ENCODE peak calls at places on chromosomes 5 and 9, in nine cellular contexts. C, Z, P, R, G, W, U, K and X are unnamed samples.

GRCh38 chr5:57834829-57835554 is 352.4 kb upstream of the ACTBL2 start:
- DNase-seq in C (no peak), Z (peak; percentile 43), P (no peak), R (no peak), G (peak; percentile 61), W (no peak), U (no peak), K (no peak), X (no peak)

GRCh38 chr9:110308504-110309109 is 29.1 kb downstream of the TXNDC8 start:
- DNase-seq in C (no peak), Z (no peak), P (peak; percentile 17), R (no peak), G (no peak), W (no peak), U (no peak), K (no peak), X (no peak)

GRCh38 chr9:69546265-69546664 is 125.9 kb downstream of the APBA1 start:
- DNase-seq in C (no peak), Z (peak; percentile 74), P (no peak), R (no peak), G (no peak), W (no peak), U (no peak), K (no peak), X (no peak)

GRCh38 chr5:80799041-80799440 is 144.3 kb upstream of the DHFR start:
- DNase-seq in C (no peak), Z (no peak), P (no peak), R (no peak), G (peak; percentile 21), W (no peak), U (peak; percentile 44), K (no peak), X (no peak)

GRCh38 chr5:122354293-122354692 is 42.3 kb downstream of the SNCAIP start:
- DNase-seq in C (no peak), Z (peak; percentile 51), P (no peak), R (no peak), G (no peak), W (no peak), U (no peak), K (no peak), X (no peak)

GRCh38 chr5:81785311-81785710 is 34.4 kb upstream of the SSBP2 start:
- DNase-seq in C (no peak), Z (no peak), P (no peak), R (no peak), G (no peak), W (no peak), U (no peak), K (no peak), X (no peak)

GRCh38 chr9:123996731-123997421 is 14.7 kb upstream of the LHX2 start:
- DNase-seq in C (no peak), Z (no peak), P (no peak), R (no peak), G (no peak), W (peak; percentile 13), U (no peak), K (peak; percentile 75), X (no peak)

GRCh38 chr9:110546411-110546871 is 33.1 kb downstream of the SVEP1 start:
- DNase-seq in C (no peak), Z (no peak), P (no peak), R (no peak), G (no peak), W (peak; percentile 18), U (no peak), K (no peak), X (no peak)

GRCh38 chr5:14663734-14664269 is 716 bp upstream of the OTULIN start:
- DNase-seq in C (no peak), Z (peak; percentile 30), P (peak; percentile 38), R (no peak), G (no peak), W (no peak), U (no peak), K (peak; percentile 83), X (no peak)

GRCh38 chr9:91865041-91865440 is 85.0 kb downstream of the ROR2 start:
- DNase-seq in C (no peak), Z (peak; percentile 65), P (no peak), R (no peak), G (peak; percentile 19), W (no peak), U (no peak), K (no peak), X (no peak)

GRCh38 chr5:116448450-116448849 is 126.2 kb downstream of the SEMA6A start:
- DNase-seq in C (no peak), Z (no peak), P (no peak), R (no peak), G (no peak), W (no peak), U (no peak), K (no peak), X (no peak)

GRCh38 chr9:135145312-135145711 is 57.8 kb downstream of the OLFM1 start:
- DNase-seq in C (no peak), Z (no peak), P (no peak), R (no peak), G (no peak), W (no peak), U (no peak), K (no peak), X (no peak)

GRCh38 chr9:134816264-134816663 is 64.3 kb upstream of the FCN2 start:
- DNase-seq in C (no peak), Z (no peak), P (no peak), R (no peak), G (no peak), W (no peak), U (no peak), K (no peak), X (no peak)

GRCh38 chr9:4904322-4905134 is 80.5 kb upstream of the JAK2 start:
- DNase-seq in C (no peak), Z (no peak), P (no peak), R (no peak), G (peak; percentile 77), W (no peak), U (no peak), K (no peak), X (no peak)

GRCh38 chr9:87546704-87547103 is 49.0 kb downstream of the DAPK1 start:
- DNase-seq in C (no peak), Z (no peak), P (no peak), R (no peak), G (peak; percentile 34), W (no peak), U (no peak), K (no peak), X (no peak)

GRCh38 chr5:157352756-157353340 is 86.9 kb downstream of the CYFIP2 start:
- DNase-seq in C (no peak), Z (no peak), P (no peak), R (no peak), G (no peak), W (no peak), U (no peak), K (no peak), X (no peak)

GRCh38 chr5:157356576-157356975 is 90.7 kb downstream of the CYFIP2 start:
- DNase-seq in C (no peak), Z (no peak), P (no peak), R (no peak), G (no peak), W (no peak), U (no peak), K (no peak), X (no peak)

GRCh38 chr5:157351386-157352089 is 85.6 kb downstream of the CYFIP2 start:
- DNase-seq in C (no peak), Z (no peak), P (no peak), R (no peak), G (no peak), W (no peak), U (no peak), K (no peak), X (no peak)

GRCh38 chr5:157357823-157358222 is 91.9 kb downstream of the CYFIP2 start:
- DNase-seq in C (no peak), Z (no peak), P (no peak), R (no peak), G (no peak), W (no peak), U (no peak), K (no peak), X (no peak)

GRCh38 chr5:157354825-157355224 is 88.9 kb downstream of the CYFIP2 start:
- DNase-seq in C (no peak), Z (no peak), P (peak; percentile 31), R (no peak), G (no peak), W (no peak), U (no peak), K (no peak), X (no peak)
- TF ChIP-seq CTCF in C (no peak), Z (peak; percentile 50), P (peak; percentile 73), R (no peak), G (peak; percentile 28), W (peak; percentile 17), U (no peak), K (no peak), X (peak; percentile 65)

GRCh38 chr5:97165726-97166125 is 17.3 kb downstream of the RIOK2 start:
- DNase-seq in C (no peak), Z (no peak), P (no peak), R (no peak), G (no peak), W (no peak), U (no peak), K (no peak), X (no peak)
- TF ChIP-seq CTCF in C (no peak), Z (no peak), P (no peak), R (no peak), G (no peak), W (no peak), U (no peak), K (no peak), X (no peak)

GRCh38 chr5:8585230-8586018 is 716.5 kb downstream of the MTRR start:
- DNase-seq in C (no peak), Z (no peak), P (no peak), R (no peak), G (no peak), W (no peak), U (no peak), K (no peak), X (no peak)
- TF ChIP-seq CTCF in C (no peak), Z (no peak), P (peak; percentile 28), R (no peak), G (peak; percentile 2), W (no peak), U (no peak), K (no peak), X (peak; percentile 30)

GRCh38 chr9:137956688-137957385 is 79.3 kb downstream of the CACNA1B start:
- DNase-seq in C (no peak), Z (no peak), P (peak; percentile 10), R (no peak), G (no peak), W (no peak), U (no peak), K (no peak), X (no peak)

GRCh38 chr9:137956039-137956438 is 78.5 kb downstream of the CACNA1B start:
- DNase-seq in C (no peak), Z (no peak), P (no peak), R (no peak), G (no peak), W (no peak), U (no peak), K (no peak), X (no peak)

GRCh38 chr9:137963525-137963924 is 85.9 kb downstream of the CACNA1B start:
- DNase-seq in C (no peak), Z (no peak), P (no peak), R (no peak), G (no peak), W (no peak), U (no peak), K (no peak), X (no peak)

GRCh38 chr9:137959641-137960411 is 82.2 kb downstream of the CACNA1B start:
- DNase-seq in C (no peak), Z (no peak), P (no peak), R (no peak), G (no peak), W (no peak), U (no peak), K (no peak), X (no peak)

GRCh38 chr9:137960496-137960895 is 82.9 kb downstream of the CACNA1B start:
- DNase-seq in C (no peak), Z (peak; percentile 30), P (no peak), R (no peak), G (no peak), W (no peak), U (no peak), K (no peak), X (no peak)
- TF ChIP-seq CTCF in C (no peak), Z (no peak), P (peak; percentile 55), R (no peak), G (no peak), W (no peak), U (no peak), K (no peak), X (peak; percentile 54)